ENCODE peak calls at places on chromosomes 7 and 10, in seven cellular contexts. O is HCT116, H is tibial artery, E is prostate gland, N is sigmoid colon, W is astrocyte, Y is vagina. J is an unnamed sample.

GRCh38 chr7:47281966-47282643 is 299.8 kb downstream of the TNS3 start:
- DNase-seq in Y (no peak), E (no peak), O (no peak), W (no peak), N (peak; percentile 48), H (no peak), J (no peak)

GRCh38 chr7:100884741-100885439 is 4.6 kb downstream of the UFSP1 start:
- DNase-seq in N (no peak), W (no peak), H (no peak), E (no peak), O (no peak), Y (no peak), J (no peak)

GRCh38 chr7:18162653-18163052 is 135.0 kb upstream of the PRPS1L1 start:
- DNase-seq in O (no peak), W (no peak), Y (no peak), H (no peak), N (no peak), E (no peak), J (no peak)

GRCh38 chr7:45984386-45985295 is 63.6 kb upstream of the IGFBP3 start:
- DNase-seq in E (no peak), O (no peak), H (no peak), Y (peak; percentile 89), W (no peak), N (no peak), J (no peak)

GRCh38 chr7:25048444-25048834 is 68.5 kb upstream of the OSBPL3 start:
- DNase-seq in O (no peak), H (no peak), N (no peak), Y (no peak), E (no peak), W (no peak), J (no peak)

GRCh38 chr10:133141144-133141962 is 18.7 kb upstream of the KNDC1 start:
- DNase-seq in H (peak; percentile 56), O (no peak), Y (peak; percentile 96), E (no peak), N (peak; percentile 48), W (no peak), J (no peak)

GRCh38 chr10:125162181-125162906 is 2.0 kb upstream of the CTBP2 start:
- DNase-seq in H (no peak), O (no peak), W (no peak), E (peak; percentile 38), Y (no peak), N (peak; percentile 65), J (no peak)

GRCh38 chr7:137985253-137985896 is 16.5 kb downstream of the CREB3L2 start:
- DNase-seq in O (no peak), W (peak; percentile 26), N (no peak), E (no peak), Y (no peak), H (no peak), J (peak; percentile 41)

GRCh38 chr7:157423886-157424565 is 87.2 kb downstream of the DNAJB6 start:
- DNase-seq in H (no peak), O (no peak), Y (no peak), N (no peak), E (no peak), W (no peak), J (no peak)

GRCh38 chr7:66696774-66697191 is 43.8 kb upstream of the RABGEF1 start:
- DNase-seq in H (no peak), E (no peak), O (no peak), N (no peak), W (no peak), Y (no peak), J (no peak)

GRCh38 chr10:132096863-132097478 is 31.2 kb downstream of the JAKMIP3 start:
- DNase-seq in E (no peak), H (no peak), Y (no peak), O (no peak), W (no peak), N (no peak), J (no peak)

GRCh38 chr10:132099701-132100481 is 34.1 kb downstream of the JAKMIP3 start:
- DNase-seq in H (peak; percentile 46), W (no peak), O (no peak), N (no peak), E (no peak), Y (peak; percentile 95), J (no peak)

GRCh38 chr10:132097609-132098377 is 32.0 kb downstream of the JAKMIP3 start:
- DNase-seq in Y (no peak), E (no peak), W (no peak), O (no peak), N (no peak), H (no peak), J (no peak)

GRCh38 chr10:132100556-132101349 is 35.0 kb downstream of the JAKMIP3 start:
- DNase-seq in Y (no peak), E (no peak), O (no peak), N (peak; percentile 20), W (no peak), H (peak; percentile 56), J (no peak)

DNA sequence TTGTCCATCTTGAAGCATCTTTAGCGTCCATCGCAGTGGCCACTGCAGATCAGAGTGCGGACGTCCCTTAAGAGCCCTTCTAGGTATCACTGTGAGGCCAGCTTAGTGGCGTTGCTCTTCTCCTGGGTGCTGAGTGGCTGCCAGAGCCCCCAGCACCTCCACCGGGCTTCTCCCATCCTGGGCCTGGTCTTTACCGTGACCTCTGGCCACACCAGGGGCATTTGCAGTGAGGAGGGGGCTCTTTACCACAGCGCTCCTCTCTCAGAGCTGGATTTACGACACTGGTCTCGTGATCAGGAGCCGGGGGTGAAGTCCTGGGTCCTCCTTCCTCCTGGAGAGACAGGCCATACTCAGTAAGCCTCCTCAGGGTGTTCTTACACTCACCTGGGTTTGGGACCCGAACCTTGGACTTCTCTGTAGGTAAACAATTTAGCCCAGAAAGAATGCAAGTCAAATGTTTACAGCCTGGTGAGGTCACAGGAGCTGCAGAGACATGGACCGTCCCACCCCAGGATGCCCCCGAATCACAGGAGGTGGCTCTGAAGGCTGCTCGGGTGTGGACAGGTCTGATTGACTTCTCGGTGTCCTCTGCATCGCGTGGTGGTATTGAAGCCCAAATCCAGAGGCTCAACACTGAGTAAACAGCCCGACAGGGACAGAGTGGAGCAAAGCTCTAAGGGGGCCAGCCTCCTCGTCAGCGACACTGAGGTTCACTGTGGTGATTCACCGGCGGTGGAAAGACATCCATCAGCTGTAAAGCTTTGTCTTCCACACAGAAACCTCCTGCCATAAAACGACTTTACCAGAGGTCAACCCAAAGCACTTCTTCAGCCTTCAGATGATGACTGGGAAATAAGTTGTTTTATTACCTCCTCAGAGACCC is 33.0 kb downstream of the JAKMIP3 start:
- DNase-seq in O (no peak), W (no peak), E (no peak), Y (no peak), H (no peak), N (no peak), J (no peak)
- TF ChIP-seq CTCF in O (no peak), W (no peak), E (no peak), Y (no peak), H (no peak), N (no peak), J (no peak)

GRCh38 chr7:842436-843031 is 10.3 kb downstream of the SUN1 start:
- DNase-seq in N (peak; percentile 83), E (no peak), H (no peak), O (no peak), Y (no peak), W (no peak), J (no peak)

GRCh38 chr7:844514-844913 is 12.2 kb downstream of the SUN1 start:
- DNase-seq in E (no peak), H (no peak), N (no peak), Y (no peak), O (no peak), W (no peak), J (no peak)

GRCh38 chr7:845091-845490 is 12.8 kb downstream of the SUN1 start:
- DNase-seq in E (no peak), N (no peak), Y (no peak), O (no peak), W (no peak), H (no peak), J (no peak)

GRCh38 chr7:843230-843629 is 11.0 kb downstream of the SUN1 start:
- DNase-seq in W (no peak), Y (no peak), E (no peak), N (no peak), O (no peak), H (no peak), J (no peak)

DNA sequence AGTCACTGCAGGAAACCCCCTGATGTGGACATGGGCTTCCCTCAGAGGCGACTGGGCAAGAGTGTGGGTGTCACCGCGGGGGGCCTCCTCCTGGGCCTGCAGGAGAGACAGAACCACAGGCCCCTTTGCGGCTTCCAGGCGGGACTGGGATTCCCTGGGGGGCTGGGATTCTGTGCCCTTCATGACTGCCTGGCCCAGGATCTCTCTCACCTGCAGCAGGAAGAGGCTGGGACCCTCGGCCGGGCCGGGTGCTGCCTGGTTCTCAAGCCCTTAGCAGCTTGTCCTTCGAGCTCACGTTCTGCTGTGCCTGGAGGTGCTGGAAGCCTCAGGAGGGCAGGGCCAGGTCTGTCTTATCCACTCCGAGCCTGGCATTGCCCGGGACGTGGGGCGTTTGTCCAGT is 11.8 kb downstream of the SUN1 start:
- DNase-seq in N (no peak), H (no peak), Y (no peak), W (no peak), E (no peak), O (no peak), J (no peak)
- H3K4me1 ChIP-seq in N (peaks cover 22% of the 10 kb centered on the region), H (no peaks in the 10 kb centered on the region), Y (peaks cover 13% of the 10 kb centered on the region), W (no peaks in the 10 kb centered on the region), E (no peaks in the 10 kb centered on the region), O (peaks cover 16% of the 10 kb centered on the region), J (no peaks in the 10 kb centered on the region)

GRCh38 chr10:1004294-1004693 is 16.1 kb downstream of the GTPBP4 start:
- DNase-seq in H (no peak), Y (no peak), O (no peak), N (no peak), E (no peak), W (no peak), J (no peak)
- TF ChIP-seq CTCF in H (no peak), Y (no peak), O (no peak), N (no peak), E (no peak), W (no peak), J (no peak)

GRCh38 chr7:105643384-105643783 is 62.1 kb upstream of the EFCAB10 start:
- DNase-seq in N (peak; percentile 58), E (no peak), W (no peak), Y (no peak), O (no peak), H (no peak), J (peak; percentile 73)

GRCh38 chr7:105642264-105642663 is 61.0 kb upstream of the EFCAB10 start:
- DNase-seq in H (no peak), Y (no peak), N (peak; percentile 55), W (no peak), E (no peak), O (no peak), J (no peak)

GRCh38 chr7:105638942-105639495 is 57.7 kb upstream of the EFCAB10 start:
- DNase-seq in Y (no peak), O (no peak), N (peak; percentile 35), E (peak; percentile 55), H (no peak), W (no peak), J (peak; percentile 76)

GRCh38 chr7:105639677-105640493 is 58.6 kb upstream of the EFCAB10 start:
- DNase-seq in N (peak; percentile 43), H (no peak), Y (no peak), E (no peak), W (no peak), O (no peak), J (no peak)

DNA sequence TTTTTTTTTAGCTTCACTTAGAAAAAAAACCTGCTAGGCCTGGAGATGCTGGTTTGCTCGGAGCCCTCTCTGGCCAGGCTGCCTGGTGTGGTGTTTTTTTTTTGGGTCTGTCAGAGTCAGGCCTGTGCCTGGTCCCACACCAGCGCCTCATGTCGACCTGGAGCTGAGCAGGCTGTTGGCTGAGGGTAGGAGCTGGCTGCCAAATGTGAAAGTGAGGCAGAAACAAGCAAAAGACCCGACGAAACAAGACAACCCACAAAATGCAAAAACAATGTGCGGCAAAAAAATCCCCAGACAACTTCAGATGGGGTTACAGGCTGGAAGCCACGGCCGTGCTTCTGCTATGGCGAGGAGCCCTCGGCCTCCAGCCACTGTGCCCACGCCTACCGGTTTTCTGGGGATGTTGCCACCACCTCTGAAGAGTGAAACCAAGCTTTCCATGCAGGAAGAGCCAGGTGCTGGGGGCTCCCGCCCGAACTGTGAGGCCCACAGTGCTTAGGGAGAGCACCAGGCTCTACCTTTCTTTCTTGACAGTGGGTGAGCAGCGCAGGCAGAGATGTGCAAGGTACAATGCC is 60.0 kb upstream of the EFCAB10 start:
- DNase-seq in O (no peak), W (no peak), Y (no peak), H (no peak), N (peak; percentile 46), E (no peak), J (no peak)
- H3K4me1 ChIP-seq in O (no peaks in the 10 kb centered on the region), W (peaks cover 4% of the 10 kb centered on the region), Y (peaks cover 19% of the 10 kb centered on the region), H (no peaks in the 10 kb centered on the region), N (peaks cover 8% of the 10 kb centered on the region), E (peaks cover 7% of the 10 kb centered on the region), J (peaks cover 51% of the 10 kb centered on the region)

J was measured in cardiac muscle cell.